ENCODE peak calls at places on chromosomes 7 and 10, in five cellular contexts. B, R, I, A and C are unnamed samples.

GRCh38 chr10:34994565-34995142 is 95.5 kb downstream of the CUL2 start:
- DNase-seq in B (peak), R (peak), I (peak), A (peak), C (peak)

GRCh38 chr10:48779077-48779476 is 94.4 kb downstream of the WDFY4 start:
- DNase-seq in B (no peak), R (no peak), I (no peak), A (no peak), C (no peak)

GRCh38 chr7:153588596-153588995 is 463.6 kb upstream of the DPP6 start:
- DNase-seq in B (no peak), R (no peak), I (no peak), A (no peak), C (no peak)

GRCh38 chr10:114681542-114681941 is 23.5 kb upstream of the ABLIM1 start:
- DNase-seq in B (no peak), R (no peak), I (no peak), A (peak), C (no peak)

GRCh38 chr10:5566606-5567005 is 41.8 kb downstream of the CALML3 start:
- DNase-seq in B (no peak), R (no peak), I (no peak), A (no peak), C (no peak)

GRCh38 chr10:4234661-4235060 is 449.7 kb upstream of the KLF6 start:
- DNase-seq in B (peak), R (no peak), I (no peak), A (no peak), C (no peak)

GRCh38 chr7:21076579-21076978 is 289.9 kb upstream of the SP8 start:
- DNase-seq in B (no peak), R (no peak), I (peak), A (no peak), C (no peak)

GRCh38 chr7:116610210-116610609 is 61.8 kb upstream of the MET start:
- DNase-seq in B (no peak), R (no peak), I (no peak), A (peak), C (no peak)

GRCh38 chr10:60281331-60281730 is 108.3 kb downstream of the ANK3 start:
- DNase-seq in B (no peak), R (no peak), I (no peak), A (peak), C (no peak)

GRCh38 chr7:150435047-150435389 is 15.4 kb upstream of the GIMAP8 start:
- DNase-seq in B (no peak), R (no peak), I (no peak), A (no peak), C (no peak)

GRCh38 chr7:12222889-12223579 is 11.9 kb downstream of the TMEM106B start:
- DNase-seq in B (peak), R (no peak), I (no peak), A (peak), C (no peak)

GRCh38 chr10:93742633-93743349 is 14.9 kb upstream of the LGI1 start:
- DNase-seq in B (no peak), R (no peak), I (no peak), A (no peak), C (no peak)

GRCh38 chr10:60350400-60350799 is 39.3 kb downstream of the ANK3 start:
- DNase-seq in B (no peak), R (no peak), I (no peak), A (peak), C (no peak)

GRCh38 chr10:52877453-52877852 is 104.9 kb upstream of the MBL2 start:
- DNase-seq in B (no peak), R (no peak), I (no peak), A (no peak), C (no peak)
- H3K27ac ChIP-seq in B (no peak), R (no peak), I (no peak), A (no peak), C (no peak)

DNA sequence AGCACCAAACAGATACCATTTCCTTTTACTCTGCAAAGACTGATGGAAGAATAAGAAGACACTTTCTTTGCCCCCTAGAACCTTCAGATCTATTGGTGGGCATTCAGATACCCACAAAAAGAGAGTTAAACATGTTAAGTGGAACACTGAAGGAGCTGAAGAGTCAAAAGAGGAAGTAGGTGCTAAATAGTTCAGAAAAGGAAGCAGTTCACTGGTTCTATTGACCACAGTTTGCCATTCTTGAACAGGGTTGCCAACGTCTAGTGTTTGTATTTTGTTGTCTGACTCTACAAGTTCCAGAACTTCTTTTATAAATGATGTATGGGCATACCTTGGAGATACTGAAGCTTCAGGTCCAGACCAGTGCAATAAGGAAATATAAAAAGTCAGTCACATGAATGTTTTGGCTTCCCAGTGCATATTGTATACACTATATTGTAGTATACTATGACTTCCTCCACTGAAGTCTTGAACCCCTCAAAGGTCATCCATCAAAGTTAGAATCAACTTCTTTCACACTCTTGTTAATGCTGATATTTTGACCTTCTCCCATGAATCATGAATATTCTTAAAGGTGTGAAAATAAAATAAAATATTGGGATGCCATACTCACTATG is 47.5 kb upstream of the AGR3 start:
- DNase-seq in B (no peak), R (no peak), I (no peak), A (no peak), C (no peak)
- H3K27ac ChIP-seq in B (no peak), R (no peak), I (no peak), A (no peak), C (no peak)

DNA sequence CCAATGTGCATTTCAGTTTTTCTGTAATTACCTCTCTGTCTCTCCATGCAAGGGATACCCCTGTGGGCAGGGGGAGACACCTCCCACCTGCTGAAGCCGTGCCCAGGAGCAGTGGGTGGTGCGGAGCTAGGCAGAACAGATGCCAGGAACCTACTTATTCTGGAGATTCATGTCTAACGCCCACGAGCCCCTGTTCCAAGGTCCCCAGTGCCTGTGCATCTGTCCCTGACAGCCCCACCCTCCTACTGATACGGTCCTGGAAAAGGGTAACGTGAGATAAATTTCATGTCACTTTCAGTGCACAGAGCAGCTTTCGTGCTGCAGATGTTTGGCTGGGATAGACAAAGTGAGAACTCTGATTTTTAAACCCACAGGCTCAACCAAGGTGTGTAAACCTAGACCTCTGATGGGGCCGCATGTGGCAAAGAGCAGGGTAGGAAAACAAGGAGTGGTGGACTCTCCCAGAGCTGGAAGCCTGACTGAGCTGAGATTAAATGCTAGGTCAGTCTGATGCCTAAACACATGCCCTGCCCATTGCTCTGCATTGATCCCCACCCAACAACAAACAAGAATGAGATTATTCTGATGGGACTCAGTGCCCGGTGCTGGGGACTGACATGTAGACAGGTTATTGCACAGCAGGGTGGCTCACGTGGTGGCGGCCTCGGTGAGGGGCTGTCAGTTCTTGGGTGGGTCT is 123.6 kb upstream of the GDF10 start:
- DNase-seq in B (no peak), R (no peak), I (no peak), A (no peak), C (no peak)
- H3K27ac ChIP-seq in B (no peak), R (no peak), I (no peak), A (no peak), C (no peak)

GRCh38 chr10:79149345-79149661 is 80.5 kb downstream of the ZMIZ1 start:
- DNase-seq in B (no peak), R (no peak), I (no peak), A (no peak), C (no peak)

GRCh38 chr10:79149662-79150443 is 81.1 kb downstream of the ZMIZ1 start:
- DNase-seq in B (peak), R (peak), I (no peak), A (no peak), C (no peak)

GRCh38 chr10:79147796-79148451 is 79.2 kb downstream of the ZMIZ1 start:
- DNase-seq in B (no peak), R (no peak), I (no peak), A (no peak), C (no peak)

GRCh38 chr10:79147306-79147705 is 78.5 kb downstream of the ZMIZ1 start:
- DNase-seq in B (no peak), R (no peak), I (no peak), A (no peak), C (no peak)

GRCh38 chr10:79148452-79149344 is 79.9 kb downstream of the ZMIZ1 start:
- DNase-seq in B (no peak), R (no peak), I (no peak), A (peak), C (no peak)
- H3K27ac ChIP-seq in B (peak), R (peak), I (no peak), A (peak), C (no peak)

GRCh38 chr7:151825711-151826110 is 51.2 kb downstream of the PRKAG2 start:
- DNase-seq in B (no peak), R (no peak), I (no peak), A (no peak), C (no peak)

GRCh38 chr7:151823783-151824182 is 53.1 kb downstream of the PRKAG2 start:
- DNase-seq in B (no peak), R (no peak), I (no peak), A (no peak), C (no peak)

GRCh38 chr7:151822541-151823181 is 54.3 kb downstream of the PRKAG2 start:
- DNase-seq in B (no peak), R (no peak), I (no peak), A (peak), C (no peak)

GRCh38 chr7:151821806-151822540 is 54.9 kb downstream of the PRKAG2 start:
- DNase-seq in B (no peak), R (no peak), I (no peak), A (no peak), C (no peak)

DNA sequence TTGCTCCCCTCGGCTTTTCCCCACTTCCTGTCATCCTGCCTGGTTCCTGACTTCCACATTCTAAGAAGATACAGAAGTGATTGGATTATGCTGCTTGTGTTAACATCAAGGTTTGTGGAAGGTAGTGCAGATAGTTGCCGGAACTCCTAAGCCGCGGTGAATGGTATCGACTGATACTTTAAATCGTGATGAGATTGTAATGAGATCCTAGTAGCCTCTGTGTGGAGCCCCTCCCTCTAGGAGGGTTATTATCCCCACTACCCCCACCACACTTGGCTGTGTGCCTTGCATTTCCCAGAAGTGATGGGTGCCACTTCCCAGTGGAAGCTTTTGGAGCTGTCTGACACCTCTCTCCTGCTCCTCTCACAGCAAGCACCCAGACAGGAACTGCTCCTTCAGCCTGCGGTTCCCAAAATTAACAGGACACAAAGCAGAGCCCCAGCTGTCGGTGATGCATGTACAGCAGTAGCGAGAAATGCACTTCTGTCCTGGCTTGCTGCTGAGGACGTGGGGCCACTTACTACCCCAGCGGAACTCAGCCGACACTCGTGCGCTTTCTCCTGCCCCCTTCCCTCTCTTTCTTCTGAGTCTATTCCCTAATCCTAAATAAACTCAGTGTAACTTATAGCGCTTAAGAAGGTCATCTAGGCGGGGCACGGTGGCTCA is 52.5 kb downstream of the PRKAG2 start:
- DNase-seq in B (no peak), R (no peak), I (no peak), A (peak), C (no peak)
- H3K27ac ChIP-seq in B (no peak), R (no peak), I (no peak), A (no peak), C (no peak)

DNA sequence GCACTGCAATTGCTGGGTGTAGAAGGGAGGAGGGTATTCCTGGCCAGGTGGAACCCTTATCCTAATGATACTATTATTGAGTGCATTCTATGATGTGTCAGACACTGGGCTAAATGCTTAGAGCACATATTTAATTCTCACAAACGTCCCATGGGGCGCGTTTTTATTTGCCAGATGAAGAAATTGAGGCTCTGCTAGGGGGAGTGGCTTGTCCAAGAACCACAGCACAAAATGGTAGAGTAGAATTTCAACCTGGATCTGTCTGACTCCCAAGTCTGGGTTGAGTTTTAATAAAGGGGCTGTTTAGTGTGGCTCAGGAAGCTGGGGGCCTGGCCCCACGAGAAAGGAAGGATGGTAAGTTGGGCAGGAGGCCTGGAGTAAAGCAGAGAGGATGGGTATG is 148.2 kb upstream of the PCBD1 start:
- DNase-seq in B (no peak), R (no peak), I (no peak), A (no peak), C (no peak)
- H3K27ac ChIP-seq in B (no peak), R (no peak), I (no peak), A (no peak), C (no peak)

GRCh38 chr10:12341526-12341925 is 7.8 kb upstream of the CAMK1D start:
- DNase-seq in B (no peak), R (no peak), I (no peak), A (no peak), C (no peak)

GRCh38 chr10:12348341-12348869 is 942 bp upstream of the CAMK1D start:
- DNase-seq in B (no peak), R (no peak), I (no peak), A (no peak), C (no peak)

GRCh38 chr10:12346707-12347106 is 2.6 kb upstream of the CAMK1D start:
- DNase-seq in B (no peak), R (no peak), I (no peak), A (no peak), C (no peak)

GRCh38 chr10:12340937-12341336 is 8.4 kb upstream of the CAMK1D start:
- DNase-seq in B (no peak), R (no peak), I (no peak), A (no peak), C (no peak)

GRCh38 chr10:12344375-12345110 is 4.8 kb upstream of the CAMK1D start:
- DNase-seq in B (no peak), R (no peak), I (no peak), A (no peak), C (no peak)
- H3K27ac ChIP-seq in B (no peak), R (no peak), I (no peak), A (no peak), C (no peak)

GRCh38 chr10:307659-308058 is 172.4 kb downstream of the ZMYND11 start:
- DNase-seq in B (no peak), R (no peak), I (no peak), A (no peak), C (no peak)

GRCh38 chr10:308101-308500 is 172.8 kb downstream of the ZMYND11 start:
- DNase-seq in B (no peak), R (no peak), I (no peak), A (no peak), C (no peak)

GRCh38 chr10:305034-305433 is 169.8 kb downstream of the ZMYND11 start:
- DNase-seq in B (no peak), R (no peak), I (no peak), A (no peak), C (no peak)

GRCh38 chr10:306007-306406 is 170.8 kb downstream of the ZMYND11 start:
- DNase-seq in B (no peak), R (no peak), I (no peak), A (peak), C (no peak)

GRCh38 chr10:306654-307185 is 171.5 kb downstream of the ZMYND11 start:
- DNase-seq in B (no peak), R (no peak), I (peak), A (no peak), C (peak)
- H3K27ac ChIP-seq in B (no peak), R (no peak), I (peak), A (no peak), C (no peak)